ENCODE peak calls at places on chromosomes 7 and 10, in nine cellular contexts. A is mammary epithelial cell, H is testis, V is Caco-2, B is prostate gland, F is HCT116, M is adrenal gland, Q is upper lobe of left lung, D is stomach. E is an unnamed sample.
A peak's percentile ranks its signal among the peaks of the same experiment; 100 is the strongest.

GRCh38 chr10:3740157-3740871 is 44.7 kb downstream of the KLF6 start:
- DNase-seq in V (peak; percentile 81), Q (no peak), B (no peak), M (no peak), F (peak; percentile 51), A (peak; percentile 95), D (no peak), H (no peak), E (no peak)

GRCh38 chr7:158676171-158676840 is 28.3 kb downstream of the NCAPG2 start:
- DNase-seq in Q (no peak), D (no peak), A (peak; percentile 3), F (no peak), H (no peak), M (no peak), V (no peak), B (no peak), E (no peak)

GRCh38 chr7:36032362-36032818 is 120.7 kb upstream of the EEPD1 start:
- DNase-seq in V (no peak), B (peak; percentile 79), A (peak; percentile 8), M (no peak), Q (no peak), H (no peak), F (no peak), D (no peak), E (no peak)

GRCh38 chr7:74405191-74405898 is 48.4 kb upstream of the GTF2IRD1 start:
- DNase-seq in D (no peak), M (no peak), H (no peak), B (no peak), A (no peak), V (peak; percentile 31), F (no peak), Q (no peak), E (peak; percentile 64)

GRCh38 chr7:107659666-107660065 is 962 bp upstream of the SLC26A4 start:
- DNase-seq in B (no peak), D (no peak), F (peak; percentile 52), A (peak; percentile 67), Q (no peak), H (no peak), V (no peak), M (no peak), E (no peak)

GRCh38 chr7:52831321-52831720 is 204.1 kb upstream of the POM121L12 start:
- DNase-seq in F (no peak), Q (no peak), H (no peak), M (no peak), D (no peak), B (no peak), A (no peak), V (no peak), E (no peak)

GRCh38 chr10:68633281-68633680 is 73.1 kb downstream of the TET1 start:
- DNase-seq in D (no peak), M (no peak), V (no peak), Q (no peak), A (no peak), F (no peak), B (no peak), H (no peak), E (no peak)

GRCh38 chr10:132841254-132841975 is 55.5 kb upstream of the NKX6-2 start:
- DNase-seq in B (no peak), A (no peak), D (no peak), V (no peak), H (no peak), F (no peak), M (no peak), Q (no peak), E (no peak)

GRCh38 chr7:55558962-55559920 is 13.1 kb downstream of the VOPP1 start:
- DNase-seq in F (no peak), H (no peak), A (no peak), B (no peak), V (no peak), Q (no peak), D (no peak), M (no peak), E (no peak)

GRCh38 chr10:19043431-19043830 is 5.2 kb upstream of the MALRD1 start:
- DNase-seq in B (no peak), H (no peak), A (no peak), D (no peak), F (no peak), Q (no peak), V (no peak), M (no peak), E (no peak)

GRCh38 chr10:32882076-32882475 is 76.0 kb downstream of the ITGB1 start:
- DNase-seq in A (no peak), Q (no peak), H (no peak), V (peak; percentile 42), B (no peak), D (no peak), M (no peak), F (no peak), E (no peak)

GRCh38 chr10:49742683-49743463 is 19.2 kb downstream of the OGDHL start:
- DNase-seq in M (no peak), Q (no peak), F (no peak), A (no peak), D (peak; percentile 23), V (no peak), B (no peak), H (no peak), E (no peak)

GRCh38 chr7:141590666-141591065 is 39.5 kb downstream of the AGK start:
- DNase-seq in D (no peak), M (no peak), H (no peak), V (no peak), B (no peak), A (peak; percentile 57), F (no peak), Q (peak; percentile 26), E (no peak)

GRCh38 chr7:3673524-3673923 is 372.5 kb downstream of the SDK1 start:
- DNase-seq in Q (peak; percentile 38), B (peak; percentile 11), M (no peak), H (peak; percentile 67), F (no peak), D (peak; percentile 59), V (peak; percentile 47), A (no peak), E (peak; percentile 40)

GRCh38 chr10:33772370-33773331 is 438.2 kb upstream of the NRP1 start:
- DNase-seq in M (no peak), H (peak; percentile 53), A (no peak), B (peak; percentile 39), Q (no peak), D (no peak), V (no peak), F (no peak), E (no peak)

GRCh38 chr10:129586897-129587443 is 119.9 kb downstream of the MGMT start:
- DNase-seq in D (no peak), Q (no peak), H (no peak), M (no peak), V (no peak), F (no peak), A (no peak), B (no peak), E (no peak)

GRCh38 chr7:28588606-28589005 is 176.3 kb downstream of the CREB5 start:
- DNase-seq in V (no peak), B (no peak), A (no peak), M (no peak), H (no peak), Q (no peak), D (no peak), F (no peak), E (no peak)

GRCh38 chr7:28592861-28593260 is 180.5 kb downstream of the CREB5 start:
- DNase-seq in Q (no peak), H (no peak), A (no peak), V (no peak), D (no peak), F (no peak), B (no peak), M (no peak), E (no peak)

GRCh38 chr7:28591725-28592331 is 179.5 kb downstream of the CREB5 start:
- DNase-seq in Q (no peak), B (no peak), H (no peak), D (no peak), M (no peak), A (no peak), V (no peak), F (no peak), E (peak; percentile 25)

GRCh38 chr7:28595081-28595480 is 182.8 kb downstream of the CREB5 start:
- DNase-seq in B (no peak), F (no peak), M (no peak), D (no peak), H (no peak), V (no peak), Q (no peak), A (no peak), E (no peak)

GRCh38 chr7:28591275-28591674 is 179.0 kb downstream of the CREB5 start:
- DNase-seq in Q (no peak), A (no peak), M (no peak), B (no peak), F (no peak), D (no peak), H (no peak), V (no peak), E (no peak)
- H3K4me1 ChIP-seq in Q (no peaks in the 10 kb centered on the region), A (peaks cover 18% of the 10 kb centered on the region), M (no peaks in the 10 kb centered on the region), B (no peaks in the 10 kb centered on the region), F (peaks cover 2% of the 10 kb centered on the region), D (no peaks in the 10 kb centered on the region), H (no peaks in the 10 kb centered on the region), V (no peaks in the 10 kb centered on the region), E (peaks cover 16% of the 10 kb centered on the region)

GRCh38 chr7:76302299-76303056 is at the start of gene HSPB1:
- DNase-seq in D (peak; percentile 97), Q (peak; percentile 95), H (peak; percentile 91), F (peak; percentile 79), M (peak; percentile 96), A (peak; percentile 95), V (peak; percentile 82), B (peak; percentile 95), E (peak; percentile 84)
- TF ChIP-seq CTCF in D (no peak), Q (peak; percentile 5), H (no peak), F (no peak), M (no peak), A (no peak), V (no peak), B (no peak), E (no peak)

DNA sequence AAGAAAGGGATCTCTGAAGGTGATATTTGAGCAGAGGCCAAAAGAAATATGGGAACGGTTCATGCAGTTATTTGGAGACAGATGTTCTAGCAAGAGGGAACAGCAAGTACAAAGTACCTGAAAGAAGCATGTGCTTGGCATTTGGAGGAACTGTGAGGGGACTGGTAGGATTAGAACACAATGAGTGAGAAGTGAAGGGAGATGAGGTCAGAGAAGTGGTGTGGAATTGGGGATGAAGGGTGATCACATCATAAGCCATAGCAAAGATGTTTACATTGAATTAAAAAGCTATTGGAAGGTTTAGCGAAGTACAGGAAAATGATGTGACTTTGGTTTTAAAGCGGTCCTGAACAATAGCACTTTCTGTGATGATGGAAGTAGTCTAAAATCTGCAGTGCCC is 402.4 kb upstream of the LRGUK start:
- DNase-seq in M (no peak), A (no peak), B (no peak), H (no peak), F (no peak), V (no peak), Q (no peak), D (no peak), E (no peak)
- H3K4me1 ChIP-seq in M (no peaks in the 10 kb centered on the region), A (no peaks in the 10 kb centered on the region), B (no peaks in the 10 kb centered on the region), H (no peaks in the 10 kb centered on the region), F (no peaks in the 10 kb centered on the region), V (peaks cover 6% of the 10 kb centered on the region), Q (no peaks in the 10 kb centered on the region), D (no peaks in the 10 kb centered on the region), E (no peaks in the 10 kb centered on the region)

DNA sequence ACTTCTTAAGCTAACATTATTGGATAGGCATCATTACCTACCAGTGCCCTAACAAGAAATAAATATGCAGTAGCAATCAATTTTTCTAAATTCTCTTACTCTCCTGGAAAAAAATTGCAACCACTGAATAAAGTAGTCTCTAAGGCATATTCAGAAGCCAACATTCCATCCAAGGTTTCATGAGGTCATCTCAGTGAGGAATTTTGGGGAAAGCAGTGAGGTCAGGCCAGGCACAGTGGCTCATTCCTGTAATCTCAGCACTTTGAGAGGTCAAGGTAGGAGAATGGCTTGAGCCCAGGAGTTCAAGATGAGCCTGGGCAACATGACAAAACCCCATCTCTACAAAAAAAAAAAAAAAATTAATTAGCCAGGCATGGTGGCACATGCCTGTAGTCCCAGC is 75.9 kb upstream of the GHITM start:
- DNase-seq in V (no peak), M (no peak), Q (no peak), F (no peak), B (no peak), H (no peak), A (no peak), D (no peak), E (no peak)
- TF ChIP-seq CTCF in V (no peak), M (no peak), Q (no peak), F (no peak), B (no peak), H (no peak), A (no peak), D (no peak), E (no peak)